ENCODE peak calls at places on chromosomes 12 and 14, in five cellular contexts. One of them, this sample, is unnamed.
A peak's percentile ranks its signal among the peaks of the same experiment; 100 is the strongest.

GRCh38 chr12:13734753-13735152 is 246.6 kb downstream of the GRIN2B start:
- DNase-seq in mucosa of descending colon: no peak
- DNase-seq in fibroblast of the aortic adventitia: no peak
- DNase-seq in GM20000: no peak
- DNase-seq in right atrium auricular region: no peak
- DNase-seq in this sample: no peak

GRCh38 chr12:38823743-38824142 is 81.6 kb downstream of the CPNE8 start:
- DNase-seq in fibroblast of the aortic adventitia: peak; percentile 20
- DNase-seq in mucosa of descending colon: no peak
- DNase-seq in GM20000: no peak
- DNase-seq in right atrium auricular region: no peak
- DNase-seq in this sample: no peak

GRCh38 chr14:45262637-45263036 is 9.6 kb upstream of the MIS18BP1 start:
- DNase-seq in fibroblast of the aortic adventitia: peak; percentile 25
- DNase-seq in mucosa of descending colon: no peak
- DNase-seq in right atrium auricular region: no peak
- DNase-seq in GM20000: no peak
- DNase-seq in this sample: no peak

GRCh38 chr12:124143726-124144125 is 151.2 kb upstream of the RFLNA start:
- DNase-seq in fibroblast of the aortic adventitia: no peak
- DNase-seq in GM20000: no peak
- DNase-seq in mucosa of descending colon: no peak
- DNase-seq in right atrium auricular region: no peak
- DNase-seq in this sample: no peak

GRCh38 chr12:50986961-50987737 is 34.8 kb downstream of the HIGD1C start:
- DNase-seq in mucosa of descending colon: peak; percentile 85
- DNase-seq in right atrium auricular region: peak; percentile 61
- DNase-seq in fibroblast of the aortic adventitia: peak; percentile 75
- DNase-seq in GM20000: peak; percentile 46
- DNase-seq in this sample: peak; percentile 40

GRCh38 chr12:99352269-99352668 is 295.3 kb upstream of the GARIN6 start:
- DNase-seq in fibroblast of the aortic adventitia: no peak
- DNase-seq in mucosa of descending colon: no peak
- DNase-seq in right atrium auricular region: no peak
- DNase-seq in GM20000: no peak
- DNase-seq in this sample: no peak

GRCh38 chr14:67170706-67171105 is 18.5 kb upstream of the GARIN2 start:
- DNase-seq in fibroblast of the aortic adventitia: no peak
- DNase-seq in right atrium auricular region: no peak
- DNase-seq in GM20000: no peak
- DNase-seq in mucosa of descending colon: peak; percentile 12
- DNase-seq in this sample: no peak

GRCh38 chr12:1661553-1662335 is 29.1 kb upstream of the ADIPOR2 start:
- DNase-seq in fibroblast of the aortic adventitia: peak; percentile 56
- DNase-seq in right atrium auricular region: peak; percentile 92
- DNase-seq in GM20000: peak; percentile 91
- DNase-seq in mucosa of descending colon: peak; percentile 93
- DNase-seq in this sample: peak; percentile 91

GRCh38 chr14:71150737-71151136 is 243.5 kb downstream of the PCNX1 start:
- DNase-seq in fibroblast of the aortic adventitia: no peak
- DNase-seq in GM20000: no peak
- DNase-seq in mucosa of descending colon: no peak
- DNase-seq in right atrium auricular region: no peak
- DNase-seq in this sample: no peak

GRCh38 chr14:96189288-96189711 is 15.3 kb upstream of the BDKRB2 start:
- DNase-seq in GM20000: peak; percentile 26
- DNase-seq in mucosa of descending colon: no peak
- DNase-seq in fibroblast of the aortic adventitia: peak; percentile 47
- DNase-seq in right atrium auricular region: no peak
- DNase-seq in this sample: no peak

GRCh38 chr14:59187802-59188460 is 536 bp upstream of the DAAM1 start:
- DNase-seq in mucosa of descending colon: peak; percentile 40
- DNase-seq in fibroblast of the aortic adventitia: no peak
- DNase-seq in GM20000: peak; percentile 10
- DNase-seq in right atrium auricular region: peak; percentile 67
- DNase-seq in this sample: peak; percentile 57

GRCh38 chr12:92977326-92977725 is 48.2 kb upstream of the EEA1 start:
- DNase-seq in mucosa of descending colon: no peak
- DNase-seq in right atrium auricular region: no peak
- DNase-seq in GM20000: no peak
- DNase-seq in fibroblast of the aortic adventitia: no peak
- DNase-seq in this sample: no peak

GRCh38 chr14:90644882-90645281 is 171.3 kb downstream of the TTC7B start:
- DNase-seq in fibroblast of the aortic adventitia: peak; percentile 86
- DNase-seq in GM20000: no peak
- DNase-seq in mucosa of descending colon: no peak
- DNase-seq in right atrium auricular region: peak; percentile 68
- DNase-seq in this sample: no peak

GRCh38 chr14:90649096-90649495 is 167.1 kb downstream of the TTC7B start:
- DNase-seq in fibroblast of the aortic adventitia: peak; percentile 74
- DNase-seq in mucosa of descending colon: no peak
- DNase-seq in right atrium auricular region: no peak
- DNase-seq in GM20000: no peak
- DNase-seq in this sample: no peak

GRCh38 chr14:90645842-90646443 is 170.3 kb downstream of the TTC7B start:
- DNase-seq in right atrium auricular region: no peak
- DNase-seq in GM20000: no peak
- DNase-seq in mucosa of descending colon: no peak
- DNase-seq in fibroblast of the aortic adventitia: peak; percentile 16
- DNase-seq in this sample: no peak

GRCh38 chr14:90649557-90650135 is 166.6 kb downstream of the TTC7B start:
- DNase-seq in mucosa of descending colon: no peak
- DNase-seq in fibroblast of the aortic adventitia: no peak
- DNase-seq in GM20000: no peak
- DNase-seq in right atrium auricular region: no peak
- DNase-seq in this sample: no peak

GRCh38 chr14:90647469-90647868 is 168.8 kb downstream of the TTC7B start:
- DNase-seq in right atrium auricular region: no peak
- DNase-seq in mucosa of descending colon: no peak
- DNase-seq in fibroblast of the aortic adventitia: no peak
- DNase-seq in GM20000: no peak
- DNase-seq in this sample: no peak
- TF ChIP-seq CTCF in right atrium auricular region: no peak
- TF ChIP-seq CTCF in mucosa of descending colon: no peak
- TF ChIP-seq CTCF in fibroblast of the aortic adventitia: no peak
- TF ChIP-seq CTCF in GM20000: no peak
- TF ChIP-seq CTCF in this sample: no peak

GRCh38 chr14:85447883-85448282 is 82.1 kb upstream of the FLRT2 start:
- DNase-seq in fibroblast of the aortic adventitia: no peak
- DNase-seq in mucosa of descending colon: no peak
- DNase-seq in GM20000: no peak
- DNase-seq in right atrium auricular region: no peak
- DNase-seq in this sample: no peak
- TF ChIP-seq CTCF in fibroblast of the aortic adventitia: no peak
- TF ChIP-seq CTCF in mucosa of descending colon: no peak
- TF ChIP-seq CTCF in GM20000: no peak
- TF ChIP-seq CTCF in right atrium auricular region: no peak
- TF ChIP-seq CTCF in this sample: no peak

GRCh38 chr12:57894577-57895292 is 46.6 kb upstream of the ATP23 start:
- DNase-seq in fibroblast of the aortic adventitia: no peak
- DNase-seq in mucosa of descending colon: no peak
- DNase-seq in GM20000: no peak
- DNase-seq in right atrium auricular region: no peak
- DNase-seq in this sample: no peak
- TF ChIP-seq CTCF in fibroblast of the aortic adventitia: no peak
- TF ChIP-seq CTCF in mucosa of descending colon: no peak
- TF ChIP-seq CTCF in GM20000: no peak
- TF ChIP-seq CTCF in right atrium auricular region: no peak
- TF ChIP-seq CTCF in this sample: no peak

GRCh38 chr12:42607584-42607984 is 18.0 kb upstream of the PRICKLE1 start:
- DNase-seq in right atrium auricular region: no peak
- DNase-seq in mucosa of descending colon: no peak
- DNase-seq in GM20000: no peak
- DNase-seq in fibroblast of the aortic adventitia: no peak
- DNase-seq in this sample: no peak
- TF ChIP-seq CTCF in right atrium auricular region: no peak
- TF ChIP-seq CTCF in mucosa of descending colon: no peak
- TF ChIP-seq CTCF in GM20000: no peak
- TF ChIP-seq CTCF in fibroblast of the aortic adventitia: no peak
- TF ChIP-seq CTCF in this sample: no peak

DNA sequence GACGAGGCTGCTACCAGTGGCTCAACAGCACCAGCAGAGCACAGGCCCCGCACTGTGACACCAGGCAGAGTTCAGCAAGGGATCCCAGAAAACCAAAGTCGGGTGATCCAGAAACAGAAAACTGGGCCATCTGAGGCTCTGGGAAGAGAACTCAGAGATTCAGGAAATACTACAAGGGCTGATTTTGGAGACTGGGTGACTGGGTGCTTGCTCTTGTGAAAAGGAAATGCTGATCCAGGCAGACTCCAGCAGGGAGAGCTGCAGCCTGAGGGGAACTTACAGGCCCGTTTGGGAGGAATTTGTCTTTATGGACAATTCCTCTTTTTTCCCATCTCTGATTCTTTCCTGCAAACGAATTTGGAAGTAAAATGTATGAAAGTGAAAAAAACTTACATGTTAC is 28.2 kb downstream of the FOXN3 start:
- DNase-seq in mucosa of descending colon: no peak
- DNase-seq in right atrium auricular region: no peak
- DNase-seq in GM20000: no peak
- DNase-seq in fibroblast of the aortic adventitia: peak; percentile 46
- DNase-seq in this sample: no peak
- TF ChIP-seq CTCF in mucosa of descending colon: no peak
- TF ChIP-seq CTCF in right atrium auricular region: peak; percentile 50
- TF ChIP-seq CTCF in GM20000: no peak
- TF ChIP-seq CTCF in fibroblast of the aortic adventitia: peak; percentile 43
- TF ChIP-seq CTCF in this sample: no peak

GRCh38 chr12:126708492-126708896 is 1558.5 kb upstream of the TMEM132C start:
- DNase-seq in GM20000: no peak
- DNase-seq in mucosa of descending colon: peak; percentile 2
- DNase-seq in fibroblast of the aortic adventitia: peak; percentile 95
- DNase-seq in right atrium auricular region: no peak
- DNase-seq in this sample: peak; percentile 4

GRCh38 chr12:126700115-126700514 is 1566.9 kb upstream of the TMEM132C start:
- DNase-seq in fibroblast of the aortic adventitia: no peak
- DNase-seq in GM20000: no peak
- DNase-seq in right atrium auricular region: no peak
- DNase-seq in mucosa of descending colon: no peak
- DNase-seq in this sample: no peak

GRCh38 chr12:126706300-126706699 is 1560.7 kb upstream of the TMEM132C start:
- DNase-seq in fibroblast of the aortic adventitia: no peak
- DNase-seq in right atrium auricular region: no peak
- DNase-seq in GM20000: no peak
- DNase-seq in mucosa of descending colon: no peak
- DNase-seq in this sample: no peak

GRCh38 chr12:126704609-126705008 is 1562.4 kb upstream of the TMEM132C start:
- DNase-seq in mucosa of descending colon: no peak
- DNase-seq in right atrium auricular region: no peak
- DNase-seq in GM20000: no peak
- DNase-seq in fibroblast of the aortic adventitia: no peak
- DNase-seq in this sample: no peak
- TF ChIP-seq CTCF in mucosa of descending colon: no peak
- TF ChIP-seq CTCF in right atrium auricular region: peak; percentile 27
- TF ChIP-seq CTCF in GM20000: no peak
- TF ChIP-seq CTCF in fibroblast of the aortic adventitia: no peak
- TF ChIP-seq CTCF in this sample: no peak

DNA sequence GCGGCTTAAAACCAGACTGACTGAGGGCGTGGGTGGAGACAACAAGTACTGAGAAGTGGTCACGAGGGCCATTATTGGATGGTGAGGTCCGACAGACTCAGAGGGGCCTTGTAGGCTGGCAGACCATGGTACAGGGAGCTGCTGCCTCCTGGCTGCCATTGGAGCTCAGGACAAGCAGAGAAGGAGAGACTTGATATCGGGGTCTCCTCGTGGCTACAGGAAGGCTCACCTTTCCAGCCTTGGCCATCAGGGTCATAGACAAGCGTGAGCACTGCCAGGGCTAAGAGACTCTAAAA is 54.2 kb downstream of the FBRSL1 start:
- DNase-seq in GM20000: no peak
- DNase-seq in fibroblast of the aortic adventitia: no peak
- DNase-seq in mucosa of descending colon: no peak
- DNase-seq in right atrium auricular region: no peak
- DNase-seq in this sample: no peak
- TF ChIP-seq CTCF in GM20000: no peak
- TF ChIP-seq CTCF in fibroblast of the aortic adventitia: peak; percentile 13
- TF ChIP-seq CTCF in mucosa of descending colon: no peak
- TF ChIP-seq CTCF in right atrium auricular region: peak; percentile 10
- TF ChIP-seq CTCF in this sample: no peak

DNA sequence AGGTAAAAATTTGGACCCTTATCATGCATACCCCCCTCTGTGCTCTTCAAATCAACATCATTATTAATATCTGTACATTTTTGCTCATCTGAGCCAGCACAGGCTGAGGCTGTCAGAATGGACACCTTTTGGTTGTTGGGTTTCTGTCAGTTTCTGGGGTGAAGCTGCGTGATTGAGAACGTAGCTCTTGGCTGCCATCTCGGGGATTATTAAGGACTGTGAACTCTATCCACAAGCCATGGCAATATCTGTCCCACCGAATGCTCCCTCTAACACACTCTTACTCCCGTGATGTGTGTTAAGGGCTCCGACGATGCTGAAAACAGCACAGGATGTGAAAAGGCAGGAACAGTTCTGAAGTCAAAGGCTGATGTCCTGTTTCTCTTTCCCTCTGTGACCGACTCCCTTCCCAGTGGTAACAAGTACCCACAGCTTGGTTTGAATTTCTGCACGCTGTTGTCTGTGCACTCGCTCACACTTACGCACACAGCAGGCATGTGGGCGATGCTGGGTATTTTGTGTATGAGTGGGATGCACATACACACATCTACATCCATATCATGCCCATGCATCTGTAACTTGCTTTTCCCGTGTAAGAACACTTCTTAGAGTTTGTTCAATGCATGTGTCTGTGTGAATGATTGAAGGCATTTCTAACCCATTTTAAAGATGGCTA is 405.6 kb downstream of the TMEM121 start:
- DNase-seq in right atrium auricular region: no peak
- DNase-seq in GM20000: peak; percentile 21
- DNase-seq in mucosa of descending colon: no peak
- DNase-seq in fibroblast of the aortic adventitia: no peak
- DNase-seq in this sample: peak; percentile 26
- TF ChIP-seq CTCF in right atrium auricular region: no peak
- TF ChIP-seq CTCF in GM20000: no peak
- TF ChIP-seq CTCF in mucosa of descending colon: no peak
- TF ChIP-seq CTCF in fibroblast of the aortic adventitia: no peak
- TF ChIP-seq CTCF in this sample: no peak

DNA sequence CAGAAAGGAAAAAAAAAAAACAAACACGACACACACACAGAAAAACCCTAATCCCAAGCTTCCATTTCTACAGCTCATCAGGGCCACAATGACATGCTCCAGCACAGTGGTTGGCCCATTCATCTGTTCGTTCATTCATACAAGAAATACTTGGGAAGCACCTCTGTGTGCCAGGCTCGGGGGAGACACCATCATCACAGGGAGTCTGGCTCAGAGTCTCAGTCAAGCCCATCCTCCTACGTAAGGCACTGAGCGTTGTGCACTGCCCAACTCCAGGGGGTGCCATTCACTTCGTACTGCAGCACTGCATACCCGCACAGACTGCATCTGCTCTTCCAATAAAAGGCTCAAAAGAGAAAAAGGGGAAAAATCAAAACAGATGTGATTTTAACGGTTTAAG is 15.3 kb downstream of the VPS37B start:
- DNase-seq in mucosa of descending colon: no peak
- DNase-seq in GM20000: no peak
- DNase-seq in right atrium auricular region: no peak
- DNase-seq in fibroblast of the aortic adventitia: peak; percentile 73
- DNase-seq in this sample: peak; percentile 51
- TF ChIP-seq CTCF in mucosa of descending colon: no peak
- TF ChIP-seq CTCF in GM20000: no peak
- TF ChIP-seq CTCF in right atrium auricular region: peak; percentile 57
- TF ChIP-seq CTCF in fibroblast of the aortic adventitia: peak; percentile 69
- TF ChIP-seq CTCF in this sample: peak; percentile 52